ENCODE peak calls at places on chromosomes 1 and 21, in seven cellular contexts. I, Z, B, R, J, L and Y are unnamed samples.

GRCh38 chr1:231611851-231612250 is 14.7 kb upstream of the DISC1 start:
- DNase-seq in I (no peak), L (no peak), Z (peak), B (no peak), R (no peak), J (no peak), Y (no peak)

GRCh38 chr1:226083303-226084101 is 21.0 kb downstream of the H3-3A start:
- DNase-seq in B (peak), Z (peak), L (peak), J (peak), I (peak), R (peak), Y (peak)

GRCh38 chr1:37919277-37919676 is 27.6 kb downstream of the INPP5B start:
- DNase-seq in J (no peak), R (no peak), Z (no peak), B (peak), L (peak), I (peak), Y (no peak)

GRCh38 chr21:42688841-42689371 is 35.5 kb downstream of the PDE9A start:
- DNase-seq in J (no peak), I (no peak), B (no peak), Z (no peak), L (peak), R (no peak), Y (no peak)

GRCh38 chr21:44552136-44552535 is 831 bp upstream of the KRTAP10-2 start:
- DNase-seq in I (no peak), R (peak), J (no peak), L (no peak), Z (no peak), B (no peak), Y (no peak)

GRCh38 chr1:52210044-52210443 is 68.2 kb downstream of the ZFYVE9 start:
- DNase-seq in B (no peak), J (no peak), R (no peak), Z (no peak), I (no peak), L (no peak), Y (no peak)

GRCh38 chr1:212794561-212795014 is 2.9 kb downstream of the TATDN3 start:
- DNase-seq in J (peak), R (no peak), L (no peak), I (no peak), Z (peak), B (no peak), Y (peak)

GRCh38 chr1:54849219-54850081 is 37.5 kb downstream of the DHCR24 start:
- DNase-seq in B (no peak), J (no peak), Z (no peak), L (no peak), I (no peak), R (no peak), Y (no peak)

GRCh38 chr1:242787968-242788367 is 263.5 kb upstream of the PLD5 start:
- DNase-seq in B (no peak), L (no peak), R (no peak), Z (no peak), I (no peak), J (no peak), Y (no peak)

GRCh38 chr21:28644762-28645161 is 347.9 kb downstream of the LTN1 start:
- DNase-seq in L (no peak), J (no peak), I (no peak), B (peak), R (no peak), Z (no peak), Y (no peak)

GRCh38 chr1:239179001-239179400 is 207.4 kb upstream of the CHRM3 start:
- DNase-seq in L (no peak), B (no peak), R (no peak), I (no peak), J (no peak), Z (no peak), Y (no peak)

GRCh38 chr1:25712299-25712970 is 87.6 kb upstream of the SELENON start:
- DNase-seq in I (no peak), J (no peak), B (no peak), R (no peak), Z (no peak), L (no peak), Y (no peak)

GRCh38 chr1:84768634-84769033 is 78.4 kb upstream of the SSX2IP start:
- DNase-seq in L (no peak), R (no peak), B (no peak), Z (no peak), I (no peak), J (no peak), Y (no peak)

GRCh38 chr1:84770481-84770880 is 80.2 kb upstream of the SSX2IP start:
- DNase-seq in I (no peak), R (no peak), L (no peak), J (no peak), B (no peak), Z (no peak), Y (no peak)

GRCh38 chr1:84771895-84772294 is 81.6 kb upstream of the SSX2IP start:
- DNase-seq in R (no peak), J (no peak), B (peak), I (no peak), Z (no peak), L (peak), Y (no peak)

GRCh38 chr1:84772428-84772943 is 82.2 kb upstream of the SSX2IP start:
- DNase-seq in R (peak), I (peak), B (peak), J (no peak), Z (peak), L (peak), Y (peak)

DNA sequence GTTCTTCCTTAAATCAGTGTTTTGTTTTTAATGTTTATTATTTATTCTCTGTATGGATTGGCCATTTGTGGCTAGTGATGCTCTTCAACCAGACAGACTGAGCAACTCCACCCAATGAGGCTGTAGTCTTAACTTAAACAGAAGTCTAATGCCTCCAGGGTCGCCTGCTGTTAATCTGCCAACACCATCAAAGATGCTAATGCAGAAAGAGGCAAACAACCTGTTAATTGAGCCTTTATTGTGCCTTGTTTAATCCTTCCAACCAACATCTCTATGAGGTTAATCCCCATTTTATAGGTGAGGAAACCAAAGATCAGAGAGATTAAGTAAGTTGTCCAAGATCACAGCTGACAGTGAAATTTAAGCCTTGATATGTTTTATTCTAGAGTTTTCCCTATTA is 79.4 kb upstream of the SSX2IP start:
- DNase-seq in L (no peak), I (no peak), Z (no peak), B (no peak), R (no peak), J (no peak), Y (no peak)
- H3K9ac ChIP-seq in L (no peak), I (no peak), Z (no peak), B (no peak), R (no peak), J (no peak), Y (no peak)

GRCh38 chr1:68202239-68202832 is 30.0 kb downstream of the WLS start:
- DNase-seq in L (no peak), B (peak), J (no peak), Z (no peak), R (no peak), I (no peak), Y (no peak)

GRCh38 chr1:68201546-68202238 is 30.6 kb downstream of the WLS start:
- DNase-seq in J (no peak), Z (no peak), B (peak), L (no peak), I (no peak), R (no peak), Y (no peak)

GRCh38 chr1:68205794-68206358 is 26.4 kb downstream of the WLS start:
- DNase-seq in B (no peak), I (no peak), R (no peak), L (no peak), J (no peak), Z (no peak), Y (no peak)

GRCh38 chr1:68207129-68207689 is 25.1 kb downstream of the WLS start:
- DNase-seq in Z (no peak), R (no peak), J (no peak), B (peak), I (no peak), L (no peak), Y (no peak)

DNA sequence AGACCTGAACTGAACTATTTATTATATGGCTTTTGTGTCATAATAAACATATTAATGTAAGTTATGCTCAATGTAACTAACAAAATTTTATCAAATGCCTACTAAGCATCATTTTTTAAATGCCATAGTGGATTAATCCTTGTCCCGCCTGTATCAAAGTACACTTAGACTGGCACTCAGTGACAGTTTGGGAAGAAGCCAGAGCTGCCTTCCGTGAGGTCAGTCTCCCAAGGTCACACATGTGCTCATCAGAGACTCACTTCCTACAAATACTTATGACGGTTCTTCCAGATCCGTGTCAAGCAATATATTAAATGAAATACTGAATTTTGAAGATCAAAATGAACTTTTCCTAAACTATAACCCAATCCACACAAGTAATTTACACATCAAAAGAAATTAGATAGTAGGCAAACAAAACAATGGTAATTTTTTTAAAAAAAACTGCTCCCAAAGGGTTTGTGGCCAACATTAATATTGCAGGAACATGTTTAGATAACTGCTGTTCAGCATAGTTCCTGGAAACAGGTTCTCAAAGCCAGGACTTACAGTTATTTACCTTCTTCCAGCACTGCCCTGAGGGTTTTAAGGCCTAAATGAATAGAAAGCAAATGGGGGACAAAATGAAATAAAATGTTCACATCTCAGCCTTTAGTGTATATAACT is 27.2 kb downstream of the WLS start:
- DNase-seq in J (no peak), L (no peak), I (no peak), B (no peak), R (no peak), Z (no peak), Y (no peak)
- H3K9ac ChIP-seq in J (no peak), L (no peak), I (no peak), B (no peak), R (no peak), Z (no peak), Y (no peak)

GRCh38 chr1:1004780-1005697 is 5.1 kb upstream of the HES4 start:
- DNase-seq in J (no peak), Z (no peak), L (peak), R (no peak), B (peak), I (peak), Y (no peak)
- H3K9ac ChIP-seq in J (no peak), Z (no peak), L (peak), R (no peak), B (no peak), I (no peak), Y (no peak)

GRCh38 chr1:214476229-214476957 is 75.0 kb downstream of the PTPN14 start:
- DNase-seq in L (no peak), Z (no peak), J (no peak), B (peak), R (no peak), I (no peak), Y (no peak)
- H3K9ac ChIP-seq in L (no peak), Z (no peak), J (no peak), B (peak), R (no peak), I (no peak), Y (no peak)

DNA sequence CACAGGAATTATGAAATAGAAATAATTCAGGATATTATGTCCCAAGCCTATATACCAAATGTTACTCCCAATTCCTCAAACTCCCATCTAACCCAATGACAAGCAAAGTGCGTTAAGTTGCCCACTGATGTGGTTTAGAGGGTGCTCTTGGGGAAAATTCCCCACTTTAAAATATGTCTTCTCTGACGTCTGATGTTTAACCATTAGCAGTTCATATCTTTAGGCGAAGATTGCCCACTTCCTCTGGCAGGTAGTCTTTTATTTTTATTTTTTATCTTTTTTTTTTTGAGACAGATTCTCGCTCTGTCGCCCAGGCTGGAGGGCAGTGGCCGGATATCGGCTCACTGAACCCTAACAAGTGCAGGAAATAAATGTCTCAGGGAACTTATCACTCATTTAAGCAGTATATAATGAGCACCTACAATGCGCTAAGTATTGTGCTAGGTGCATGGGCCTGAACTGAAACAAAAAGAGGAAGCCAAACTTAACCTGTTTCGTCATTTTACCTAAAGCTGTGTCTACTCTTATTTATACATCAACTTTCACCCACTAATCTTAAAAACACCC is 1.3 kb upstream of the LYST start:
- DNase-seq in Z (peak), R (no peak), L (no peak), B (no peak), J (no peak), I (no peak), Y (peak)
- H3K9ac ChIP-seq in Z (peak), R (no peak), L (no peak), B (peak), J (peak), I (no peak), Y (peak)

GRCh38 chr1:20720631-20721051 is 2.8 kb upstream of the KIF17 start:
- DNase-seq in I (no peak), B (no peak), Z (no peak), R (no peak), L (no peak), J (no peak), Y (no peak)
- H3K9ac ChIP-seq in I (no peak), B (no peak), Z (no peak), R (no peak), L (no peak), J (no peak), Y (no peak)

GRCh38 chr1:163442214-163442765 is 120.5 kb downstream of the NUF2 start:
- DNase-seq in B (no peak), I (no peak), Z (no peak), L (no peak), J (no peak), R (no peak), Y (no peak)

GRCh38 chr1:163442940-163443339 is 121.2 kb downstream of the NUF2 start:
- DNase-seq in B (no peak), Z (no peak), I (no peak), R (no peak), L (no peak), J (no peak), Y (no peak)

GRCh38 chr1:163440090-163440489 is 118.3 kb downstream of the NUF2 start:
- DNase-seq in R (no peak), B (no peak), I (no peak), L (no peak), Z (no peak), J (no peak), Y (no peak)

GRCh38 chr1:163439506-163439905 is 117.8 kb downstream of the NUF2 start:
- DNase-seq in B (no peak), J (no peak), Z (no peak), R (no peak), I (no peak), L (no peak), Y (no peak)

DNA sequence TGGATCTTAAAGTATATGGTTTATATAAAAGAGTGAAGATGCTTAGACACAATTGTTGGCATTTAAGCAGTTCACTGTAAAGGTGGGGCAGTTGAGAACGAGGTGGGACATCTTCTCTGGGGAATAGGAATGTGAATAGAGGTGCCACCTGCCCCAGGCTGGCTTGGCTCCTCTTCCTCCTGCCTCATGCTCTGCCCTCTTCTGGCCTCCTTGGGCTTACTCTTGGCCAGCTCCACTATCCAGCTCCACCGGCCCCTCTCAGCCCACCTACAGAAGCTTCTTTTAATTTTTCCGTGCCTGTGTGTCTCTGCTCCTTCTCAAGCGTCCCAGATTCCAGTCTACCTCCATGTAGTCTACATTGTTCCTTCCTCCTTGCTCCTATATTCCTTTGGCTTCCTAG is 122.1 kb downstream of the NUF2 start:
- DNase-seq in J (no peak), B (no peak), Z (no peak), L (no peak), R (no peak), I (no peak), Y (no peak)
- H3K9ac ChIP-seq in J (no peak), B (no peak), Z (no peak), L (no peak), R (no peak), I (no peak), Y (no peak)

DNA sequence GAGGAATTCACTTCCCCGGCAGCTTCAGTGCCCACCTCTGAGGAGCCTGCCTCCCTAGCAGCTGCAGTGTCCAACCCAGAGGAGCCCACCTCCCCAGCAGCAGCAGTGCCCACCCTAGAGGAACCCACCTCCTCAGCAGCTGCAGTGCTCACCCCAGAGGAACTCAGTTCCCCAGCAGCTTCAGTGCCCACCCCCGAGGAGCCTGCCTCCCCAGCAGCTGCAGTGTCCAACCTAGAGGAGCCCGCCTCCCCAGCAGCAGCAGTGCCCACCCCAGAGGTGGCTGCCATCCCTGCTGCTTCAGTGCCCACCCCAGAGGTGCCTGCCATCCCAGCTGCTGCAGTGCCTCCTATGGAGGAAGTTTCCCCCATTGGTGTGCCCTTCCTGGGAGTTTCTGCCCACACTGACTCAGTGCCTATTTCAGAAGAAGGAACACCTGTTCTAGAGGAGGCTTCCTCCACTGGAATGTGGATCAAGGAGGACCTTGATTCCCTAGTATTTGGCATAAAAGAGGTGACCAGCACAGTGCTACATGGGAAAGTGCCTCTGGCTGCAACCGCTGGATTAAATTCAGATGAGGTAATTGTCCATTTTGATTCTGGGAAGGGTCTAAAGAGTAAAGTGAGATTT is 77.4 kb upstream of the BMP8A start:
- DNase-seq in Z (no peak), L (no peak), I (no peak), J (no peak), B (no peak), R (no peak), Y (no peak)
- H3K9ac ChIP-seq in Z (no peak), L (no peak), I (no peak), J (no peak), B (peak), R (no peak), Y (peak)